ENCODE peak calls at places on chromosomes 5 and 9, in four cellular contexts. I is PC-3, Q is AG04450, O is Karpas-422. P is an unnamed sample.
A peak's percentile ranks its signal among the peaks of the same experiment; 100 is the strongest.

GRCh38 chr5:108541816-108542215 is 159.9 kb upstream of the FBXL17 start:
- DNase-seq in Q (no peak), I (no peak), O (no peak), P (no peak)

GRCh38 chr9:36298566-36298965 is 40.3 kb upstream of the GNE start:
- DNase-seq in O (no peak), Q (no peak), I (no peak), P (no peak)

GRCh38 chr9:3419892-3420291 is 105.9 kb downstream of the RFX3 start:
- DNase-seq in I (no peak), Q (no peak), O (no peak), P (no peak)

GRCh38 chr5:117691364-117691763 is 1116.7 kb upstream of the SEMA6A start:
- DNase-seq in Q (no peak), I (no peak), O (no peak), P (no peak)

GRCh38 chr9:93820667-93821306 is 134.4 kb downstream of the BARX1 start:
- DNase-seq in Q (no peak), O (peak; percentile 50), I (peak; percentile 7), P (no peak)

GRCh38 chr9:77472646-77473045 is 175.5 kb downstream of the GNA14 start:
- DNase-seq in I (no peak), O (no peak), Q (no peak), P (no peak)

GRCh38 chr5:28707706-28708105 is 1669.3 kb upstream of the CDH9 start:
- DNase-seq in Q (no peak), O (no peak), I (no peak), P (no peak)

GRCh38 chr5:5276471-5276870 is 136.3 kb downstream of the ADAMTS16 start:
- DNase-seq in Q (no peak), I (no peak), O (no peak), P (no peak)

GRCh38 chr5:170648546-170648945 is 135.0 kb upstream of the GABRP start:
- DNase-seq in O (no peak), Q (no peak), I (no peak), P (no peak)

GRCh38 chr5:58076473-58077257 is 383.2 kb downstream of the PLK2 start:
- DNase-seq in O (no peak), I (no peak), Q (no peak), P (no peak)
- H3K27ac ChIP-seq in O (no peak overlapping the region), I (peak overlapping the region; percentile 56), Q (no peak overlapping the region), P (no peak overlapping the region)

GRCh38 chr5:134590992-134591659 is 41.5 kb downstream of the SAR1B start:
- DNase-seq in I (peak; percentile 86), Q (no peak), O (no peak), P (peak; percentile 46)
- H3K27ac ChIP-seq in I (peak overlapping the region; percentile 79), Q (no peak overlapping the region), O (no peak overlapping the region), P (peak overlapping the region; percentile 17)

GRCh38 chr5:59519338-59519737 is 374.2 kb downstream of the PDE4D start:
- DNase-seq in I (no peak), O (no peak), Q (no peak), P (no peak)

GRCh38 chr5:59522201-59522831 is 371.2 kb downstream of the PDE4D start:
- DNase-seq in Q (no peak), O (no peak), I (peak; percentile 60), P (peak; percentile 6)

DNA sequence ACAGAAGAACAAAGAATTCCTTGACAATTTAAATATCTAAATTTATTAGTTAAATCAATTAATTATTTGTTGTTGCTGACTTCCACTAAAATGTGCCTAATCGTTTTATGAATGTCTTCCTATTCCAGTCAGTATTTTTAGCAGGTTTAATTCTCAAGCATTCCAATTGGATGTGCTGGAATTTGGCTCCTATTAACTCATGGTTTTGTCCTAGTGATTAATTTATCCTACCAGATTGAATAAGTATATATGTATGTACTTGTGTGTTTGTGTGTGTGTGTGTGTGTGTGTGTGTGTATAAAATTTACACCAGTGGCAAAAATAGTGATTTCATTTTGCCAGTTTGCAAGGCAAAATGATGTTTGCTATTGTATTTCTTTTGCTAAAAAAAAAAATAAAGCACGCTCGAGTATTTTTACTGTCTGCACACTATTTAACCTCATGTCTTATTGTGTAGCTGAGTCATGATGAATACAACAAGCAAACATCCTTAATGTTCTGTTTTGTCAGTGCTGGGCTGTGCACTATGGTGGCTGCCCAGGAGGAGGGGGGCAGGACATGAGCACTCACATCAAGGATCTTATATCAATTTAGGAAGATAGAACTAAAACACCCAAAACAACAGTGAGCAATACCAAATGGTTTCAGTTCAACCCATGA is 375.5 kb downstream of the PDE4D start:
- DNase-seq in I (peak; percentile 78), O (no peak), Q (peak; percentile 8), P (peak; percentile 33)
- H3K27ac ChIP-seq in I (peak overlapping the region; percentile 88), O (no peak overlapping the region), Q (no peak overlapping the region), P (peak overlapping the region; percentile 33)

DNA sequence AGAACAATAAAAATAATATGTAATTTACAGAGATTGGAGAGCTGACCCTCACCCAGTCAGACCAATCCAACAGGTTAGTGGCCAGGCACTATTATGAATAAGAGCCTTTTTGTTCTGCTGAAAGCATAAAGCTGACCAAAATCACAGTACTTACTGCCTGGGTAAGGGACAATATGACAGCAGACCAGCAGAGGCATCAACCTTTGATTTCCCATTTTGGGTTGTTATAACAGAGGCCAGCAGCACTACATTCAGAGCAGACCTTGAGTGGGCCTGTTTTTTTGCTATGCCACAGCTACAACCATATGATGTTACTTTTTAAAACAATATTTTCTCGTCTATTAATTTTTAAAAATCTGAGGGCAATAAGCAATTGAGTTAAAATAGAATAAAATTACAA is 892.8 kb downstream of the TAF11L14 start:
- DNase-seq in Q (no peak), O (no peak), I (no peak), P (no peak)
- H3K27ac ChIP-seq in Q (no peak overlapping the region), O (no peak overlapping the region), I (no peak overlapping the region), P (no peak overlapping the region)

GRCh38 chr5:139369181-139369580 is 13.9 kb downstream of the SLC23A1 start:
- DNase-seq in I (no peak), O (no peak), Q (no peak), P (no peak)

GRCh38 chr5:139368613-139369012 is 14.5 kb downstream of the SLC23A1 start:
- DNase-seq in I (no peak), O (no peak), Q (no peak), P (no peak)

GRCh38 chr5:139374909-139375308 is 8.2 kb downstream of the SLC23A1 start:
- DNase-seq in I (no peak), O (no peak), Q (no peak), P (no peak)

GRCh38 chr5:139376364-139376763 is 6.7 kb downstream of the SLC23A1 start:
- DNase-seq in Q (no peak), I (no peak), O (no peak), P (no peak)

GRCh38 chr5:139371482-139372435 is 11.3 kb downstream of the SLC23A1 start:
- DNase-seq in O (no peak), I (no peak), Q (no peak), P (no peak)
- H3K27ac ChIP-seq in O (no peak overlapping the region), I (peak overlapping the region; percentile 22), Q (no peak overlapping the region), P (no peak overlapping the region)

GRCh38 chr5:149126898-149127297 is 14.4 kb upstream of the ABLIM3 start:
- DNase-seq in Q (no peak), I (peak; percentile 34), O (no peak), P (no peak)

GRCh38 chr5:149129181-149129580 is 12.1 kb upstream of the ABLIM3 start:
- DNase-seq in I (peak; percentile 98), Q (no peak), O (no peak), P (peak; percentile 62)

GRCh38 chr5:149130121-149130931 is 11.0 kb upstream of the ABLIM3 start:
- DNase-seq in Q (no peak), I (peak; percentile 85), O (peak; percentile 54), P (no peak)

GRCh38 chr5:149127394-149127955 is 13.8 kb upstream of the ABLIM3 start:
- DNase-seq in I (peak; percentile 63), Q (no peak), O (no peak), P (no peak)

DNA sequence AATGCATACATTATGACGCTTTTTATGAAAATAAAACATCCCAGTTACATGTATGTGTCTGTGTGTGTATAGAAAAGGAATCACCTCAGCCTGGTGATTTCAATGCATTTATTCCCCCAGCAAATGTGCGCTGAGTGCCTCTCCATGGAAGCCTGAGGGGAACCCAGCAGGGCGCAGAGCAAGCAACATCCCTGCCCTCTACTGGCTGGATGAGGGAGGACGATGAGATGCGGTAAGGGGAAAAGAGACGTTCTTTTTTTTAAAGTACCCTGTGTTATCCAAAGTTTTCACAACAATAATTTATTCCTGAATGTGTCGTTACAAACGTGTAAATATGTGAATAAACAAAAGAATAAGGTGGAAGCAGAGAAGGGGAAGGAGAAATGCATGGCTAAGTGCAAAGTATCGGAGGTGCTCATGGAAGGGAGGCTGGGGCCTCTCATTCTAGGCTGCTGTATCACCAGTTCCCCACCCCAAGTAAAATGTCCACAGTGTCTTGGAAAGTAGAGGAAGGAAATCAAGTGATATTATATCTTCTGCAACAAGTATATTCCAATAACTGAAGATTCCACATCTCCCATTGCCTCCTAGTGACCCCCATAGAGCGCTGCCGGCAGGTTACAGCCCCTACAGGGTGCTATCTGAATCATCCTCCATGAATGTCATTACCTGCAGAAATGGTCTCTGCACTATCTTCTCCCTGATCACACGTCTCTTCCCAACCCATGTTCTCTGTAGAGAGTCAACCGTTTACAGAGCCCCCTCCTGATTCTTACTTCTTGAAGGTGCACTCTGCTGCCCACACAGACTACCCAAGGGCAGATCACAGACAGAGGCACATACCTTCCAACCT is 13.0 kb upstream of the ABLIM3 start:
- DNase-seq in O (peak; percentile 77), Q (no peak), I (peak; percentile 87), P (no peak)
- H3K27ac ChIP-seq in O (no peak overlapping the region), Q (no peak overlapping the region), I (peak overlapping the region; percentile 19), P (peak overlapping the region; percentile 84)

GRCh38 chr9:127336086-127336485 is 60.9 kb upstream of the SLC2A8 start:
- DNase-seq in O (no peak), Q (no peak), I (peak; percentile 2), P (no peak)
- H3K27ac ChIP-seq in O (no peak overlapping the region), Q (peak overlapping the region; percentile 42), I (peak overlapping the region; percentile 68), P (peak overlapping the region; percentile 4)